ENCODE peak calls at places on chromosomes 16 and 17, in eight cellular contexts. K is CD8-positive, alpha-beta T cell; Z is iris pigment epithelial cell; M is NCI-H146; L is stimulated activated CD8-positive, alpha-beta memory T cell treated with anti-CD3 and anti-CD28 coated beads, Interleukin-4, amount 100 ng/mL, for 1 hour; G is NCI-H774; U is hypothalamus; Y is activated T-cell treated with anti-CD3 and anti-CD28 coated beads, Interleukin-2, amount 50 U/mL, for 48 hours. T is an unnamed sample.
A peak's percentile ranks its signal among the peaks of the same experiment; 100 is the strongest.

GRCh38 chr17:40647549-40648325 is at the start of gene SMARCE1:
- DNase-seq in K (peak; percentile 61), Z (peak; percentile 74), M (peak; percentile 81), L (peak; percentile 47), G (peak; percentile 87), U (peak; percentile 36), Y (peak; percentile 82), T (no peak)

GRCh38 chr16:81495321-81496234 is 51.0 kb downstream of the CMIP start:
- DNase-seq in K (no peak), Z (no peak), M (no peak), L (no peak), G (no peak), U (no peak), Y (no peak), T (no peak)

GRCh38 chr16:4660454-4661007 is 32.8 kb upstream of the NUDT16L1 start:
- DNase-seq in K (peak; percentile 33), Z (peak; percentile 65), M (no peak), L (peak; percentile 28), G (peak; percentile 30), U (no peak), Y (peak; percentile 92), T (no peak)

GRCh38 chr16:53041196-53041977 is 11.3 kb downstream of the CHD9NB start:
- DNase-seq in K (no peak), Z (peak; percentile 31), M (no peak), L (no peak), G (no peak), U (no peak), Y (no peak), T (no peak)

GRCh38 chr16:2439598-2439997 is 10.4 kb downstream of the CCNF start:
- DNase-seq in K (no peak), Z (no peak), M (no peak), L (no peak), G (no peak), U (no peak), Y (no peak), T (no peak)

GRCh38 chr16:29662729-29663019 is 373 bp upstream of the SPN start:
- DNase-seq in K (peak; percentile 41), Z (no peak), M (no peak), L (no peak), G (no peak), U (no peak), Y (peak; percentile 68), T (no peak)

GRCh38 chr16:82835487-82836160 is 208.9 kb downstream of the CDH13 start:
- DNase-seq in K (no peak), Z (peak; percentile 7), M (no peak), L (no peak), G (no peak), U (no peak), Y (no peak), T (no peak)

GRCh38 chr16:72992142-72992601 is 55.8 kb downstream of the ZFHX3 start:
- DNase-seq in K (no peak), Z (no peak), M (no peak), L (no peak), G (no peak), U (no peak), Y (no peak), T (no peak)

GRCh38 chr17:33927732-33928133 is 327.4 kb upstream of the CCL2 start:
- DNase-seq in K (no peak), Z (peak; percentile 7), M (peak; percentile 18), L (no peak), G (peak; percentile 66), U (no peak), Y (no peak), T (no peak)

GRCh38 chr17:61208301-61209098 is 191.1 kb upstream of the TBX2 start:
- DNase-seq in K (no peak), Z (peak; percentile 47), M (no peak), L (no peak), G (no peak), U (no peak), Y (no peak), T (no peak)

GRCh38 chr17:15436399-15437369 is 30.7 kb downstream of the CDRT4 start:
- DNase-seq in K (peak; percentile 3), Z (peak; percentile 63), M (no peak), L (no peak), G (no peak), U (peak; percentile 30), Y (peak; percentile 26), T (no peak)

GRCh38 chr16:19609359-19609758 is 53.9 kb downstream of the VPS35L start:
- DNase-seq in K (no peak), Z (no peak), M (no peak), L (no peak), G (no peak), U (no peak), Y (no peak), T (no peak)

GRCh38 chr17:45366691-45367090 is 49.9 kb upstream of the MAP3K14 start:
- DNase-seq in K (no peak), Z (no peak), M (no peak), L (no peak), G (no peak), U (no peak), Y (no peak), T (no peak)

T was measured in NCI-H2081 treated with DMSO at 0.1 percent for 48 hours.